ENCODE peak calls at places on chromosomes 6 and 20, in four cellular contexts. One of them, this sample, is unnamed.

GRCh38 chr6:82095091-82095490 is 152.5 kb downstream of the IBTK start:
- DNase-seq in B cell: no peak
- DNase-seq in posterior vena cava: no peak
- DNase-seq in GM13976: no peak
- DNase-seq in this sample: no peak

GRCh38 chr6:109349419-109349987 is 32.8 kb downstream of the CD164 start:
- DNase-seq in B cell: no peak
- DNase-seq in posterior vena cava: no peak
- DNase-seq in GM13976: no peak
- DNase-seq in this sample: no peak

GRCh38 chr6:159973951-159974350 is 5.1 kb downstream of the IGF2R start:
- DNase-seq in B cell: no peak
- DNase-seq in posterior vena cava: no peak
- DNase-seq in GM13976: no peak
- DNase-seq in this sample: peak; percentile 49

GRCh38 chr6:2765896-2766766 is 938 bp downstream of the WRNIP1 start:
- DNase-seq in B cell: no peak
- DNase-seq in posterior vena cava: peak; percentile 86
- DNase-seq in GM13976: peak; percentile 76
- DNase-seq in this sample: no peak

GRCh38 chr6:41675176-41675767 is 37.0 kb downstream of the MDFI start:
- DNase-seq in B cell: no peak
- DNase-seq in posterior vena cava: peak; percentile 52
- DNase-seq in GM13976: no peak
- DNase-seq in this sample: peak; percentile 96

GRCh38 chr6:136744889-136745288 is 47.4 kb downstream of the MAP3K5 start:
- DNase-seq in B cell: no peak
- DNase-seq in posterior vena cava: no peak
- DNase-seq in GM13976: no peak
- DNase-seq in this sample: no peak

GRCh38 chr6:157226026-157226639 is 97.2 kb downstream of the TMEM242 start:
- DNase-seq in B cell: no peak
- DNase-seq in posterior vena cava: no peak
- DNase-seq in GM13976: no peak
- DNase-seq in this sample: no peak

GRCh38 chr6:70166088-70166958 is 136.6 kb downstream of the COL9A1 start:
- DNase-seq in B cell: no peak
- DNase-seq in posterior vena cava: peak; percentile 85
- DNase-seq in GM13976: peak; percentile 34
- DNase-seq in this sample: no peak

GRCh38 chr6:106750146-106750900 is 120.9 kb downstream of the QRSL1 start:
- DNase-seq in B cell: no peak
- DNase-seq in posterior vena cava: no peak
- DNase-seq in GM13976: no peak
- DNase-seq in this sample: no peak

GRCh38 chr6:96015321-96015790 is 418 bp upstream of the FUT9 start:
- DNase-seq in B cell: no peak
- DNase-seq in posterior vena cava: peak; percentile 73
- DNase-seq in GM13976: no peak
- DNase-seq in this sample: peak; percentile 66

GRCh38 chr6:21935561-21936028 is 342.0 kb downstream of the SOX4 start:
- DNase-seq in B cell: no peak
- DNase-seq in posterior vena cava: no peak
- DNase-seq in GM13976: no peak
- DNase-seq in this sample: no peak

GRCh38 chr6:81978230-81978629 is 225.7 kb upstream of the TENT5A start:
- DNase-seq in B cell: no peak
- DNase-seq in posterior vena cava: no peak
- DNase-seq in GM13976: no peak
- DNase-seq in this sample: no peak

GRCh38 chr6:112409311-112409710 is 62.2 kb downstream of the RFPL4B start:
- DNase-seq in B cell: no peak
- DNase-seq in posterior vena cava: no peak
- DNase-seq in GM13976: no peak
- DNase-seq in this sample: no peak

GRCh38 chr6:130503146-130503545 is 137.3 kb downstream of the TMEM200A start:
- DNase-seq in B cell: no peak
- DNase-seq in posterior vena cava: no peak
- DNase-seq in GM13976: no peak
- DNase-seq in this sample: no peak

GRCh38 chr6:138431276-138432062 is 27.4 kb downstream of the HEBP2 start:
- DNase-seq in B cell: no peak
- DNase-seq in posterior vena cava: no peak
- DNase-seq in GM13976: no peak
- DNase-seq in this sample: no peak

GRCh38 chr6:30060634-30060981 is 457 bp upstream of the POLR1H start:
- DNase-seq in B cell: peak; percentile 53
- DNase-seq in posterior vena cava: peak; percentile 82
- DNase-seq in GM13976: no peak
- DNase-seq in this sample: no peak

GRCh38 chr6:2990179-2990931 is 9.3 kb upstream of the NQO2 start:
- DNase-seq in B cell: no peak
- DNase-seq in posterior vena cava: no peak
- DNase-seq in GM13976: no peak
- DNase-seq in this sample: no peak

GRCh38 chr6:143674466-143675114 is 3.2 kb upstream of the PHACTR2 start:
- DNase-seq in B cell: no peak
- DNase-seq in posterior vena cava: no peak
- DNase-seq in GM13976: no peak
- DNase-seq in this sample: no peak

GRCh38 chr6:21885532-21886089 is 292.1 kb downstream of the SOX4 start:
- DNase-seq in B cell: no peak
- DNase-seq in posterior vena cava: peak; percentile 88
- DNase-seq in GM13976: no peak
- DNase-seq in this sample: peak; percentile 95

GRCh38 chr20:37315293-37316110 is 26.0 kb downstream of the MANBAL start:
- DNase-seq in B cell: peak; percentile 76
- DNase-seq in posterior vena cava: peak; percentile 94
- DNase-seq in GM13976: peak; percentile 59
- DNase-seq in this sample: no peak

GRCh38 chr6:165231581-165232276 is 77.7 kb downstream of the C6orf118 start:
- DNase-seq in B cell: no peak
- DNase-seq in posterior vena cava: no peak
- DNase-seq in GM13976: no peak
- DNase-seq in this sample: no peak

GRCh38 chr6:121319112-121319553 is 15.1 kb downstream of the TBC1D32 start:
- DNase-seq in B cell: no peak
- DNase-seq in posterior vena cava: no peak
- DNase-seq in GM13976: no peak
- DNase-seq in this sample: no peak

GRCh38 chr6:119347466-119348307 is 1.9 kb downstream of the MAN1A1 start:
- DNase-seq in B cell: peak; percentile 52
- DNase-seq in posterior vena cava: peak; percentile 83
- DNase-seq in GM13976: peak; percentile 37
- DNase-seq in this sample: no peak

GRCh38 chr6:3389390-3390167 is 67.3 kb downstream of the SLC22A23 start:
- DNase-seq in B cell: no peak
- DNase-seq in posterior vena cava: peak; percentile 94
- DNase-seq in GM13976: no peak
- DNase-seq in this sample: no peak

GRCh38 chr20:24616258-24617079 is 147.0 kb downstream of the SYNDIG1 start:
- DNase-seq in B cell: no peak
- DNase-seq in posterior vena cava: no peak
- DNase-seq in GM13976: no peak
- DNase-seq in this sample: no peak

GRCh38 chr6:98794306-98794852 is 40.0 kb upstream of the POU3F2 start:
- DNase-seq in B cell: no peak
- DNase-seq in posterior vena cava: no peak
- DNase-seq in GM13976: no peak
- DNase-seq in this sample: no peak

GRCh38 chr6:168837231-168837903 is 396.4 kb downstream of the SMOC2 start:
- DNase-seq in B cell: no peak
- DNase-seq in posterior vena cava: no peak
- DNase-seq in GM13976: no peak
- DNase-seq in this sample: no peak

GRCh38 chr20:16158090-16158975 is 414.9 kb downstream of the KIF16B start:
- DNase-seq in B cell: peak; percentile 30
- DNase-seq in posterior vena cava: no peak
- DNase-seq in GM13976: peak; percentile 6
- DNase-seq in this sample: no peak

GRCh38 chr20:63342561-63343459 is 18.3 kb downstream of the CHRNA4 start:
- DNase-seq in B cell: no peak
- DNase-seq in posterior vena cava: no peak
- DNase-seq in GM13976: no peak
- DNase-seq in this sample: no peak

GRCh38 chr6:16286151-16286522 is 47.8 kb downstream of the GMPR start:
- DNase-seq in B cell: no peak
- DNase-seq in posterior vena cava: no peak
- DNase-seq in GM13976: peak; percentile 79
- DNase-seq in this sample: no peak

GRCh38 chr6:156587751-156588301 is 189.4 kb upstream of the ARID1B start:
- DNase-seq in B cell: no peak
- DNase-seq in posterior vena cava: no peak
- DNase-seq in GM13976: no peak
- DNase-seq in this sample: no peak

GRCh38 chr6:159098636-159099106 is 53.9 kb upstream of the TAGAP start:
- DNase-seq in B cell: peak; percentile 69
- DNase-seq in posterior vena cava: no peak
- DNase-seq in GM13976: no peak
- DNase-seq in this sample: no peak

GRCh38 chr20:64161595-64162238 is 2.5 kb upstream of the MYT1 start:
- DNase-seq in B cell: no peak
- DNase-seq in posterior vena cava: no peak
- DNase-seq in GM13976: peak; percentile 76
- DNase-seq in this sample: no peak

GRCh38 chr20:64153410-64153809 is 10.8 kb upstream of the MYT1 start:
- DNase-seq in B cell: no peak
- DNase-seq in posterior vena cava: no peak
- DNase-seq in GM13976: no peak
- DNase-seq in this sample: no peak

GRCh38 chr6:166494757-166495486 is 91.6 kb downstream of the RAMACL start:
- DNase-seq in B cell: no peak
- DNase-seq in posterior vena cava: peak; percentile 68
- DNase-seq in GM13976: no peak
- DNase-seq in this sample: no peak

GRCh38 chr6:170067257-170067656 is 223.6 kb downstream of the DLL1 start:
- DNase-seq in B cell: no peak
- DNase-seq in posterior vena cava: peak; percentile 46
- DNase-seq in GM13976: no peak
- DNase-seq in this sample: no peak

GRCh38 chr6:3228791-3229565 is 1.5 kb upstream of the TUBB2B start:
- DNase-seq in B cell: no peak
- DNase-seq in posterior vena cava: no peak
- DNase-seq in GM13976: peak; percentile 62
- DNase-seq in this sample: no peak

This sample was measured in DMS 273 treated with DMSO at 0.1 percent for 48 hours.